ENCODE peak calls at places on chromosomes 16 and 17, in four cellular contexts. One of them, this sample, is unnamed.

GRCh38 chr17:35063514-35064223 is at the start of gene RFFL:
- DNase-seq in CD8-positive, alpha-beta memory T cell: peak; percentile 82
- DNase-seq in pancreas: peak; percentile 69
- DNase-seq in GM23248: peak; percentile 100
- DNase-seq in this sample: peak; percentile 77

GRCh38 chr17:55202906-55203305 is 61.9 kb upstream of the HLF start:
- DNase-seq in CD8-positive, alpha-beta memory T cell: no peak
- DNase-seq in pancreas: no peak
- DNase-seq in GM23248: no peak
- DNase-seq in this sample: no peak

GRCh38 chr17:17693253-17693954 is 12.1 kb downstream of the RAI1 start:
- DNase-seq in CD8-positive, alpha-beta memory T cell: no peak
- DNase-seq in pancreas: peak; percentile 84
- DNase-seq in GM23248: peak; percentile 37
- DNase-seq in this sample: no peak

GRCh38 chr17:946510-947236 is 32.9 kb downstream of the NXN start:
- DNase-seq in CD8-positive, alpha-beta memory T cell: no peak
- DNase-seq in pancreas: no peak
- DNase-seq in GM23248: no peak
- DNase-seq in this sample: no peak

GRCh38 chr17:35896011-35896587 is 15.9 kb upstream of the CCL5 start:
- DNase-seq in CD8-positive, alpha-beta memory T cell: no peak
- DNase-seq in pancreas: no peak
- DNase-seq in GM23248: no peak
- DNase-seq in this sample: no peak

GRCh38 chr17:81842725-81843504 is 8.1 kb upstream of the PPP1R27 start:
- DNase-seq in CD8-positive, alpha-beta memory T cell: no peak
- DNase-seq in pancreas: no peak
- DNase-seq in GM23248: peak; percentile 49
- DNase-seq in this sample: no peak

GRCh38 chr17:31561469-31562412 is 170.3 kb downstream of the RAB11FIP4 start:
- DNase-seq in CD8-positive, alpha-beta memory T cell: no peak
- DNase-seq in pancreas: no peak
- DNase-seq in GM23248: peak; percentile 86
- DNase-seq in this sample: no peak

GRCh38 chr16:31334934-31335333 is 20.0 kb upstream of the ITGAX start:
- DNase-seq in CD8-positive, alpha-beta memory T cell: no peak
- DNase-seq in pancreas: no peak
- DNase-seq in GM23248: no peak
- DNase-seq in this sample: no peak

GRCh38 chr17:35376245-35376644 is 2.8 kb upstream of the SLFN11 start:
- DNase-seq in CD8-positive, alpha-beta memory T cell: no peak
- DNase-seq in pancreas: no peak
- DNase-seq in GM23248: peak; percentile 76
- DNase-seq in this sample: no peak

GRCh38 chr17:75875182-75875939 is 3.0 kb downstream of the TRIM47 start:
- DNase-seq in CD8-positive, alpha-beta memory T cell: no peak
- DNase-seq in pancreas: peak; percentile 78
- DNase-seq in GM23248: no peak
- DNase-seq in this sample: no peak

GRCh38 chr17:8326591-8327583 is 12.8 kb upstream of the ODF4 start:
- DNase-seq in CD8-positive, alpha-beta memory T cell: peak; percentile 29
- DNase-seq in pancreas: peak; percentile 74
- DNase-seq in GM23248: peak; percentile 61
- DNase-seq in this sample: no peak
- H3K27ac ChIP-seq in CD8-positive, alpha-beta memory T cell: no peak overlapping the region
- H3K27ac ChIP-seq in pancreas: no peak overlapping the region
- H3K27ac ChIP-seq in GM23248: no peak overlapping the region
- H3K27ac ChIP-seq in this sample: no peak overlapping the region

GRCh38 chr16:57666353-57667068 is 1.6 kb upstream of the ADGRG3 start:
- DNase-seq in CD8-positive, alpha-beta memory T cell: no peak
- DNase-seq in pancreas: no peak
- DNase-seq in GM23248: no peak
- DNase-seq in this sample: no peak
- H3K27me3 ChIP-seq in CD8-positive, alpha-beta memory T cell: no peaks in the 10 kb centered on the region
- H3K27me3 ChIP-seq in pancreas: no peaks in the 10 kb centered on the region
- H3K27me3 ChIP-seq in GM23248: peaks cover 6% of the 10 kb centered on the region
- H3K27me3 ChIP-seq in this sample: no peaks in the 10 kb centered on the region

GRCh38 chr16:89063768-89064320 is 29.8 kb upstream of the ACSF3 start:
- DNase-seq in CD8-positive, alpha-beta memory T cell: no peak
- DNase-seq in pancreas: no peak
- DNase-seq in GM23248: no peak
- DNase-seq in this sample: no peak
- H3K4me1 ChIP-seq in CD8-positive, alpha-beta memory T cell: no peaks in the 10 kb centered on the region
- H3K4me1 ChIP-seq in pancreas: no peaks in the 10 kb centered on the region
- H3K4me1 ChIP-seq in GM23248: no peaks in the 10 kb centered on the region
- H3K4me1 ChIP-seq in this sample: no peaks in the 10 kb centered on the region

GRCh38 chr17:11545002-11545401 is 53.3 kb upstream of the DNAH9 start:
- DNase-seq in CD8-positive, alpha-beta memory T cell: no peak
- DNase-seq in pancreas: no peak
- DNase-seq in GM23248: no peak
- DNase-seq in this sample: no peak

GRCh38 chr17:11551442-11551841 is 46.8 kb upstream of the DNAH9 start:
- DNase-seq in CD8-positive, alpha-beta memory T cell: no peak
- DNase-seq in pancreas: no peak
- DNase-seq in GM23248: no peak
- DNase-seq in this sample: no peak

GRCh38 chr17:11548398-11548797 is 49.9 kb upstream of the DNAH9 start:
- DNase-seq in CD8-positive, alpha-beta memory T cell: no peak
- DNase-seq in pancreas: no peak
- DNase-seq in GM23248: no peak
- DNase-seq in this sample: no peak

GRCh38 chr17:11550431-11550830 is 47.8 kb upstream of the DNAH9 start:
- DNase-seq in CD8-positive, alpha-beta memory T cell: no peak
- DNase-seq in pancreas: no peak
- DNase-seq in GM23248: no peak
- DNase-seq in this sample: no peak

GRCh38 chr17:11545696-11546095 is 52.6 kb upstream of the DNAH9 start:
- DNase-seq in CD8-positive, alpha-beta memory T cell: no peak
- DNase-seq in pancreas: no peak
- DNase-seq in GM23248: no peak
- DNase-seq in this sample: no peak
- H3K27ac ChIP-seq in CD8-positive, alpha-beta memory T cell: no peak overlapping the region
- H3K27ac ChIP-seq in pancreas: no peak overlapping the region
- H3K27ac ChIP-seq in GM23248: no peak overlapping the region
- H3K27ac ChIP-seq in this sample: no peak overlapping the region